ENCODE peak calls at places on chromosomes 13 and 19, in six cellular contexts. X is lower lobe of right lung, H is H9, V is IMR-90, B is HFF-Myc, J is GM12865. W is an unnamed sample.

GRCh38 chr19:45469835-45470146 is 2.0 kb downstream of the FOSB start:
- DNase-seq in X (no peak), H (no peak), V (no peak), B (no peak), J (peak), W (no peak)

GRCh38 chr19:50777830-50778303 is 7.6 kb downstream of the GPR32 start:
- DNase-seq in X (no peak), H (peak), V (peak), B (no peak), J (no peak), W (no peak)

GRCh38 chr19:27858981-27859581 is 1353.9 kb downstream of the UQCRFS1 start:
- DNase-seq in X (no peak), H (no peak), V (no peak), B (no peak), J (no peak), W (no peak)

GRCh38 chr19:18577365-18577914 is 5.8 kb downstream of the UBA52 start:
- DNase-seq in X (no peak), H (no peak), V (no peak), B (no peak), J (no peak), W (no peak)

GRCh38 chr13:52751196-52751595 is 11.6 kb upstream of the CNMD start:
- DNase-seq in X (no peak), H (no peak), V (no peak), B (no peak), J (no peak), W (no peak)

GRCh38 chr19:3687774-3688706 is 12.2 kb downstream of the PIP5K1C start:
- DNase-seq in X (peak), H (peak), V (no peak), B (no peak), J (peak), W (no peak)

GRCh38 chr19:52646571-52647222 is 8.5 kb upstream of the ZNF83 start:
- DNase-seq in X (no peak), H (no peak), V (peak), B (no peak), J (no peak), W (no peak)

GRCh38 chr19:1923319-1923718 is 17.7 kb upstream of the CSNK1G2 start:
- DNase-seq in X (no peak), H (no peak), V (no peak), B (no peak), J (peak), W (no peak)

GRCh38 chr13:54841682-54842081 is 1813.1 kb downstream of the OLFM4 start:
- DNase-seq in X (no peak), H (no peak), V (no peak), B (no peak), J (no peak), W (no peak)

GRCh38 chr13:95709101-95709500 is 32.2 kb downstream of the DNAJC3 start:
- DNase-seq in X (no peak), H (no peak), V (no peak), B (no peak), J (no peak), W (no peak)

GRCh38 chr13:49540552-49540951 is 44.8 kb downstream of the PHF11 start:
- DNase-seq in X (no peak), H (no peak), V (peak), B (no peak), J (peak), W (no peak)

DNA sequence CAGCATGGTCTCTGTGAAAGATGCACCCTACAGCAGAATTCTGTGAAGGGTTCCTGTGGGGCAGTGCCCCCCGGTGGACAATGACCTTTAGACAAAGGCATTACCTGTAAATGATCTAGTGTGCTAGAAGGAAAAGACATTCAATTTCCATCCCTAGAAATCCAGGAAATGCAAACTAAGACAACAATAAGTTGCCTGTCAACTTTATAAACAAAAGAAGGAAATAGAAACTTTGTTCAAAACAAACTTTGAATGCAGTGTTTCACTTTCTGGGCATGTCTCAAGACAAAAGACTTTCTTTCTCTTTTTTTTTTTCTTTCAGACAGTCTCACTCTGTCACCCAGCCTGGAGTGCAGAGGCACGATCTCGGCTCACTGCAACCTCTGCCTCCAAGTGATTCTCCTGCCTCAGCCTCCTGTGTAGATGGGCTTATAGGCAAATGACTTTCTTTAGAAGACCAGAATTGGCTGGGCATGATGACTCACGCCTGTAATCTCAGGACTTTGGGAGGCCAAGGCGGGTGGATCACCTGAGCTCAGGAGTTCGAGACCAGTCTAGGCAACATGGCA is 15.5 kb downstream of the TEX101 start:
- DNase-seq in X (no peak), H (peak), V (no peak), B (no peak), J (peak), W (no peak)
- TF ChIP-seq CTCF in X (no peak), H (peak), V (peak), B (peak), J (peak), W (peak)

DNA sequence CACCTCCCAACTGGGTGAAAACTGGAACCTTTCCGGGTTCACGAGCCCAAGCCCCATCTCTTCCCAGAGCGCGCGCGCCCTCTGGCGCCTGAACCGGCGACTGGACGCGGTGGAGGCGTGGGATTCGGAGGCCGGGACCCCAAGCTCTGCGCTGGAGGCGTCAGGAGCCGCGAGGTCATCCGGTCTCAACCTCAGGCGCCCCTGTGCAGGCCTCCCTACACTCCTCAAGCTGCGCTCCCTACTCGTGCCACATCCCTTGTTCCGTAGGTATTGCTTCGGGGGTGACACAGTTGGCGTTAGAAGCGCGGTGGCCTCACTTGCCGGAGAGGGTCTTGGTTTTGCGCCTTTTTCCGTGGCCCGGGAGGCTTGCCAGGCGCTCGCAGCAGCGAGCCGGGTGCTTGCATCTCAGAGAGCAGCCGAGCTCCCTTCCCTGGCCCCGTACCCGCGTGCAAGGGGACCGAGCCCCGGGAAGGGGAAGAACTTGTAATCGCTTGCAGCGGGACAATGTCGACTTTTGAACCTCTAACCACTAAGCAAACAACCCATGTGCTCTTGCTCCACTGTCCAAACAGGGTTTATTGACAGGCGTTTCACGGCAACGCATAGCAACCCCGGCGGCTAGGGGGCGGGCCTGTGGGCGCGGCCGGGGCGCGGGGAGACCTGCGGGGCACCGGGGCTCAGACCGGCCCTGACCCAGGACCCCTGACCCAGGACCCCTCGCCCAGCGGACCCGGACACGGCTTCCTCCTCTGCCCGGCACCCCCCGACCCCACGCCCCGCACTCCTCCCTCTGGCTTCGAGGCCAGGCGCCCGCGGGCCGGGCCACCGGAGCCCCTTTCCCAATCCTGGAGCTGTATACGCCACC is 8.5 kb downstream of the CDX2 start:
- DNase-seq in X (peak), H (peak), V (no peak), B (no peak), J (peak), W (no peak)
- TF ChIP-seq CTCF in X (peak), H (peak), V (peak), B (peak), J (peak), W (peak)

DNA sequence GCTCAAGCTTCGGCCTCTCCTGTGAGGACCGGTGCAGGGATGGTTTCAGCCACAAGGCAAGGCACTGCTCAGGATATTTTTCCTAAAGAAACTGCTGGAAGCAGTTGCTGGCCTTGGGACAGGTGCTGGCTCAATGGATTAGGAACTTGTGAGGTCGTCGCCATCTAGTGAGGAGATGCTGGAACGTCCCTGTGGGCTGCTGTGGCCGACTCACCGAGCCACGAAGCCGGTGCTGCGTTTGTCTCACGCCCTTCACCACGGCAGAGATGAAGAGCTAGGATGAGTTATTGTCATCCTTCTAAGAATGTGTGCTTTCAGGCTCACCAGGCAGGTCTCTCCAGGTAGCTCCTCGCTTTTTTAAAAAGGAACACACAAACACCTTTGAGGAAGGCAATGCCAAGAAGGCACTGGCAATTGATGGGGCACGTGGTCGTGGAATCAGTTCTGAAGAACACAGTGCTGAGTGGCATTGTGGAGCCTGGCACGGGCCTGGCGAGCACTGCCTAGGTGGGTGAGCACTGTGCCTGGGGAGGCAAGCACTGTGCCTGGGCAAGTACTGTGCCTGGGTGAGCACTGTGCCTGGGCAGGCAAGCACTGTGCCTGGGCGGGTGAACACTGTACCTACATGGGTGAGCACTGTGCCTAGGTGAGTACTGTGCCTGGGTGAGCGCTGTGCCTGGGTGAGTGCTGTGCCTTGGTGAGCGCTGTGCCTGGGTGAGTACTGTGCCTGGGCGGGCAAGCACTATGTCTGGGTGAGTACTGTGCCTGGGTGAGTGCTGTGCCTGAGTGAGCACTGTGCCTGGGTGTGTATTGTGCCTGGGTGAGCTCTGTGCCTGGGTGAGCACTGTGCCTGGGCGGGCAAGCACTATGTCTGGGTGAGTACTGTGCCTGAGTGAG is 140.4 kb downstream of the TEX29 start:
- DNase-seq in X (no peak), H (peak), V (peak), B (peak), J (peak), W (peak)
- TF ChIP-seq CTCF in X (peak), H (peak), V (peak), B (peak), J (no peak), W (peak)

GRCh38 chr13:26590951-26591350 is 33.5 kb downstream of the WASF3 start:
- DNase-seq in X (no peak), H (no peak), V (no peak), B (no peak), J (no peak), W (no peak)
- TF ChIP-seq CTCF in X (no peak), H (no peak), V (no peak), B (no peak), J (no peak), W (no peak)

GRCh38 chr13:46401432-46401831 is 14.4 kb upstream of the RUBCNL start:
- DNase-seq in X (no peak), H (no peak), V (no peak), B (no peak), J (peak), W (no peak)

GRCh38 chr13:46402178-46402577 is 15.1 kb upstream of the RUBCNL start:
- DNase-seq in X (no peak), H (no peak), V (no peak), B (no peak), J (no peak), W (no peak)

GRCh38 chr13:46405457-46405856 is 18.4 kb upstream of the RUBCNL start:
- DNase-seq in X (no peak), H (no peak), V (no peak), B (no peak), J (peak), W (no peak)

GRCh38 chr13:46404732-46405097 is 17.7 kb upstream of the RUBCNL start:
- DNase-seq in X (no peak), H (no peak), V (no peak), B (no peak), J (no peak), W (no peak)

GRCh38 chr13:46403851-46404731 is 17.0 kb upstream of the RUBCNL start:
- DNase-seq in X (peak), H (no peak), V (no peak), B (no peak), J (no peak), W (no peak)
- TF ChIP-seq CTCF in X (no peak), H (no peak), V (no peak), B (no peak), J (no peak), W (no peak)

W was measured in AG09319.